ENCODE peak calls at places on chromosomes 16 and 17, in ten cellular contexts. One of them, this sample, is unnamed.

GRCh38 chr17:50114849-50115357 is 15.1 kb downstream of the SAMD14 start:
- DNase-seq in AG10803: peak; percentile 64
- DNase-seq in body of pancreas: no peak
- DNase-seq in heart left ventricle: no peak
- DNase-seq in naive thymus-derived CD4-positive, alpha-beta T cell: peak; percentile 40
- DNase-seq in HAP-1: peak; percentile 50
- DNase-seq in choroid plexus epithelial cell: peak; percentile 87
- DNase-seq in adrenal gland: peak; percentile 63
- DNase-seq in CD4-positive, alpha-beta memory T cell: peak; percentile 45
- DNase-seq in lower leg skin: no peak
- DNase-seq in this sample: no peak

GRCh38 chr16:69225136-69225535 is 38.2 kb downstream of the SNTB2 start:
- DNase-seq in CD4-positive, alpha-beta memory T cell: no peak
- DNase-seq in choroid plexus epithelial cell: no peak
- DNase-seq in adrenal gland: no peak
- DNase-seq in naive thymus-derived CD4-positive, alpha-beta T cell: no peak
- DNase-seq in heart left ventricle: no peak
- DNase-seq in HAP-1: no peak
- DNase-seq in body of pancreas: no peak
- DNase-seq in AG10803: no peak
- DNase-seq in lower leg skin: no peak
- DNase-seq in this sample: no peak

GRCh38 chr16:2236362-2237075 is at the start of gene DNASE1L2:
- DNase-seq in adrenal gland: no peak
- DNase-seq in AG10803: no peak
- DNase-seq in heart left ventricle: no peak
- DNase-seq in body of pancreas: no peak
- DNase-seq in choroid plexus epithelial cell: peak; percentile 28
- DNase-seq in naive thymus-derived CD4-positive, alpha-beta T cell: no peak
- DNase-seq in CD4-positive, alpha-beta memory T cell: no peak
- DNase-seq in HAP-1: no peak
- DNase-seq in lower leg skin: no peak
- DNase-seq in this sample: no peak

GRCh38 chr17:32590974-32591373 is 104.2 kb downstream of the CDK5R1 start:
- DNase-seq in HAP-1: no peak
- DNase-seq in lower leg skin: no peak
- DNase-seq in naive thymus-derived CD4-positive, alpha-beta T cell: no peak
- DNase-seq in CD4-positive, alpha-beta memory T cell: no peak
- DNase-seq in body of pancreas: no peak
- DNase-seq in adrenal gland: no peak
- DNase-seq in choroid plexus epithelial cell: no peak
- DNase-seq in AG10803: no peak
- DNase-seq in heart left ventricle: no peak
- DNase-seq in this sample: no peak

GRCh38 chr17:628089-628488 is 86.5 kb downstream of the VPS53 start:
- DNase-seq in choroid plexus epithelial cell: no peak
- DNase-seq in lower leg skin: no peak
- DNase-seq in adrenal gland: no peak
- DNase-seq in CD4-positive, alpha-beta memory T cell: no peak
- DNase-seq in naive thymus-derived CD4-positive, alpha-beta T cell: no peak
- DNase-seq in AG10803: no peak
- DNase-seq in HAP-1: no peak
- DNase-seq in heart left ventricle: no peak
- DNase-seq in body of pancreas: no peak
- DNase-seq in this sample: no peak

GRCh38 chr17:15270628-15271381 is 5.7 kb upstream of the PMP22 start:
- DNase-seq in choroid plexus epithelial cell: no peak
- DNase-seq in CD4-positive, alpha-beta memory T cell: no peak
- DNase-seq in naive thymus-derived CD4-positive, alpha-beta T cell: no peak
- DNase-seq in lower leg skin: no peak
- DNase-seq in adrenal gland: no peak
- DNase-seq in body of pancreas: no peak
- DNase-seq in heart left ventricle: no peak
- DNase-seq in AG10803: no peak
- DNase-seq in HAP-1: no peak
- DNase-seq in this sample: no peak

GRCh38 chr17:15348030-15348429 is 6.6 kb upstream of the TEKT3 start:
- DNase-seq in adrenal gland: no peak
- DNase-seq in choroid plexus epithelial cell: peak; percentile 19
- DNase-seq in body of pancreas: no peak
- DNase-seq in heart left ventricle: no peak
- DNase-seq in HAP-1: peak; percentile 23
- DNase-seq in CD4-positive, alpha-beta memory T cell: no peak
- DNase-seq in lower leg skin: peak; percentile 89
- DNase-seq in AG10803: peak; percentile 28
- DNase-seq in naive thymus-derived CD4-positive, alpha-beta T cell: no peak
- DNase-seq in this sample: no peak

GRCh38 chr16:74107795-74108610 is 188.6 kb upstream of the PSMD7 start:
- DNase-seq in heart left ventricle: peak; percentile 10
- DNase-seq in AG10803: peak; percentile 11
- DNase-seq in lower leg skin: no peak
- DNase-seq in naive thymus-derived CD4-positive, alpha-beta T cell: no peak
- DNase-seq in CD4-positive, alpha-beta memory T cell: no peak
- DNase-seq in choroid plexus epithelial cell: peak; percentile 4
- DNase-seq in HAP-1: peak; percentile 76
- DNase-seq in adrenal gland: peak; percentile 13
- DNase-seq in body of pancreas: peak; percentile 74
- DNase-seq in this sample: no peak

GRCh38 chr17:40452074-40452787 is 9.0 kb downstream of the IGFBP4 start:
- DNase-seq in body of pancreas: no peak
- DNase-seq in choroid plexus epithelial cell: peak; percentile 89
- DNase-seq in lower leg skin: no peak
- DNase-seq in heart left ventricle: peak; percentile 78
- DNase-seq in adrenal gland: peak; percentile 86
- DNase-seq in naive thymus-derived CD4-positive, alpha-beta T cell: peak; percentile 5
- DNase-seq in HAP-1: no peak
- DNase-seq in AG10803: peak; percentile 88
- DNase-seq in CD4-positive, alpha-beta memory T cell: no peak
- DNase-seq in this sample: no peak

GRCh38 chr16:49542391-49542891 is 168.8 kb downstream of the C16orf78 start:
- DNase-seq in adrenal gland: no peak
- DNase-seq in body of pancreas: no peak
- DNase-seq in AG10803: no peak
- DNase-seq in lower leg skin: no peak
- DNase-seq in HAP-1: no peak
- DNase-seq in heart left ventricle: no peak
- DNase-seq in CD4-positive, alpha-beta memory T cell: no peak
- DNase-seq in naive thymus-derived CD4-positive, alpha-beta T cell: no peak
- DNase-seq in choroid plexus epithelial cell: peak; percentile 9
- DNase-seq in this sample: no peak

GRCh38 chr17:2177235-2177811 is 122.4 kb downstream of the HIC1 start:
- DNase-seq in choroid plexus epithelial cell: peak; percentile 78
- DNase-seq in heart left ventricle: no peak
- DNase-seq in naive thymus-derived CD4-positive, alpha-beta T cell: no peak
- DNase-seq in adrenal gland: peak; percentile 5
- DNase-seq in HAP-1: no peak
- DNase-seq in body of pancreas: no peak
- DNase-seq in lower leg skin: no peak
- DNase-seq in CD4-positive, alpha-beta memory T cell: no peak
- DNase-seq in AG10803: peak; percentile 27
- DNase-seq in this sample: no peak

GRCh38 chr16:9827062-9827752 is 355.0 kb downstream of the GRIN2A start:
- DNase-seq in naive thymus-derived CD4-positive, alpha-beta T cell: no peak
- DNase-seq in AG10803: no peak
- DNase-seq in CD4-positive, alpha-beta memory T cell: no peak
- DNase-seq in HAP-1: no peak
- DNase-seq in lower leg skin: no peak
- DNase-seq in body of pancreas: no peak
- DNase-seq in adrenal gland: no peak
- DNase-seq in heart left ventricle: no peak
- DNase-seq in choroid plexus epithelial cell: no peak
- DNase-seq in this sample: no peak

GRCh38 chr17:73419896-73420295 is 108.1 kb upstream of the CDC42EP4 start:
- DNase-seq in heart left ventricle: no peak
- DNase-seq in adrenal gland: no peak
- DNase-seq in naive thymus-derived CD4-positive, alpha-beta T cell: no peak
- DNase-seq in lower leg skin: no peak
- DNase-seq in choroid plexus epithelial cell: no peak
- DNase-seq in AG10803: no peak
- DNase-seq in HAP-1: no peak
- DNase-seq in CD4-positive, alpha-beta memory T cell: no peak
- DNase-seq in body of pancreas: no peak
- DNase-seq in this sample: no peak

GRCh38 chr17:49914096-49914490 is 54.9 kb upstream of the DLX4 start:
- DNase-seq in choroid plexus epithelial cell: no peak
- DNase-seq in AG10803: no peak
- DNase-seq in adrenal gland: no peak
- DNase-seq in CD4-positive, alpha-beta memory T cell: no peak
- DNase-seq in naive thymus-derived CD4-positive, alpha-beta T cell: no peak
- DNase-seq in heart left ventricle: peak; percentile 18
- DNase-seq in body of pancreas: no peak
- DNase-seq in lower leg skin: no peak
- DNase-seq in HAP-1: no peak
- DNase-seq in this sample: no peak

GRCh38 chr16:48503779-48504178 is 106.2 kb downstream of the N4BP1 start:
- DNase-seq in HAP-1: no peak
- DNase-seq in body of pancreas: peak; percentile 30
- DNase-seq in CD4-positive, alpha-beta memory T cell: no peak
- DNase-seq in choroid plexus epithelial cell: peak; percentile 93
- DNase-seq in adrenal gland: peak; percentile 28
- DNase-seq in AG10803: peak; percentile 90
- DNase-seq in lower leg skin: peak; percentile 89
- DNase-seq in naive thymus-derived CD4-positive, alpha-beta T cell: no peak
- DNase-seq in heart left ventricle: peak; percentile 56
- DNase-seq in this sample: no peak

GRCh38 chr17:16928406-16929280 is 43.3 kb downstream of the TNFRSF13B start:
- DNase-seq in AG10803: no peak
- DNase-seq in naive thymus-derived CD4-positive, alpha-beta T cell: no peak
- DNase-seq in adrenal gland: no peak
- DNase-seq in choroid plexus epithelial cell: no peak
- DNase-seq in CD4-positive, alpha-beta memory T cell: no peak
- DNase-seq in lower leg skin: peak; percentile 70
- DNase-seq in heart left ventricle: no peak
- DNase-seq in body of pancreas: no peak
- DNase-seq in HAP-1: no peak
- DNase-seq in this sample: no peak

GRCh38 chr17:68383443-68384321 is 73.6 kb downstream of the WIPI1 start:
- DNase-seq in HAP-1: no peak
- DNase-seq in naive thymus-derived CD4-positive, alpha-beta T cell: no peak
- DNase-seq in heart left ventricle: peak; percentile 32
- DNase-seq in lower leg skin: peak; percentile 81
- DNase-seq in AG10803: peak; percentile 96
- DNase-seq in body of pancreas: no peak
- DNase-seq in adrenal gland: no peak
- DNase-seq in choroid plexus epithelial cell: peak; percentile 96
- DNase-seq in CD4-positive, alpha-beta memory T cell: no peak
- DNase-seq in this sample: no peak
- H3K4me3 ChIP-seq in HAP-1: no peak overlapping the region
- H3K4me3 ChIP-seq in naive thymus-derived CD4-positive, alpha-beta T cell: no peak overlapping the region
- H3K4me3 ChIP-seq in heart left ventricle: no peak overlapping the region
- H3K4me3 ChIP-seq in lower leg skin: no peak overlapping the region
- H3K4me3 ChIP-seq in AG10803: peak overlapping the region; percentile 1
- H3K4me3 ChIP-seq in body of pancreas: no peak overlapping the region
- H3K4me3 ChIP-seq in adrenal gland: no peak overlapping the region
- H3K4me3 ChIP-seq in choroid plexus epithelial cell: no peak overlapping the region
- H3K4me3 ChIP-seq in CD4-positive, alpha-beta memory T cell: peak overlapping the region; percentile 20
- H3K4me3 ChIP-seq in this sample: no peak overlapping the region

DNA sequence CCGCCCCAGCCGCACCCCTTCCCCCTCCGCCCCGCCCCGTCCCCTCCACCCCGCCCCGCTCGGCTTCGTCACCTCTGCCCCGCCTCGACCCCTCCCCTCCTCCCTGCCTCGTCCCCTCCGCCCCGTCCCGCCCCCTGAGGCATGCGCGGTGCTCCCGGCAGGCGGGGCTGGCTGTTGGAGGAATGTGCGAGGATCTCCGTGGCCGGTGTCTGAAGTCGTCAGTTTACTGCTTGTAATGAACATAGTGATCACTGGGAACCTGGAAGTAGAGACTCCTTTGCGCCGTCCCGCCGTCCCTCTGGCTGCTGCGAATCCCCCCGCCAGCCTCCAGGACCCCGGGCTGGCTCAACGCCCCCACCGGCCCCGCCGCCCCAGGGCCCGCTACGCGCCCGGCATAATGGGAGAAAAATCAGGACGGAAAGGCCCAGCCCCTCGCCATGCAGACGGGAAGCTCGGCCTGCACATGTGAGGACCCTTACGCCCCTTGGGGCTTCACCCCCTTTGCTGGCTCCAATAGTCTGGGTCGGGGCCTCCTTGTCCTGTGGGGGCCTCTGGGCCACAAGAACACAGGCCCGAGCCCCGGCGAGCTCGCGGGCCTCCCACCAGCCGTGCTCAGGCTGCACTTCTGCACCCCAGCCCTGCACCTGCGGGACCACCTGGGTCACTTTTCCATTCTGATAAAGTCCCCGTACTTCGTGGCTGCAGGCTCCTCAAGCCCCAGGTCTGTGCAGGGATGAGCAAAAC is 743.1 kb downstream of the KCNJ18 start:
- DNase-seq in lower leg skin: no peak
- DNase-seq in HAP-1: no peak
- DNase-seq in CD4-positive, alpha-beta memory T cell: no peak
- DNase-seq in adrenal gland: no peak
- DNase-seq in choroid plexus epithelial cell: no peak
- DNase-seq in naive thymus-derived CD4-positive, alpha-beta T cell: no peak
- DNase-seq in body of pancreas: no peak
- DNase-seq in AG10803: no peak
- DNase-seq in heart left ventricle: no peak
- DNase-seq in this sample: no peak
- H3K4me3 ChIP-seq in lower leg skin: no peak overlapping the region
- H3K4me3 ChIP-seq in HAP-1: no peak overlapping the region
- H3K4me3 ChIP-seq in CD4-positive, alpha-beta memory T cell: no peak overlapping the region
- H3K4me3 ChIP-seq in adrenal gland: no peak overlapping the region
- H3K4me3 ChIP-seq in choroid plexus epithelial cell: no peak overlapping the region
- H3K4me3 ChIP-seq in naive thymus-derived CD4-positive, alpha-beta T cell: no peak overlapping the region
- H3K4me3 ChIP-seq in body of pancreas: no peak overlapping the region
- H3K4me3 ChIP-seq in AG10803: no peak overlapping the region
- H3K4me3 ChIP-seq in heart left ventricle: no peak overlapping the region
- H3K4me3 ChIP-seq in this sample: no peak overlapping the region

DNA sequence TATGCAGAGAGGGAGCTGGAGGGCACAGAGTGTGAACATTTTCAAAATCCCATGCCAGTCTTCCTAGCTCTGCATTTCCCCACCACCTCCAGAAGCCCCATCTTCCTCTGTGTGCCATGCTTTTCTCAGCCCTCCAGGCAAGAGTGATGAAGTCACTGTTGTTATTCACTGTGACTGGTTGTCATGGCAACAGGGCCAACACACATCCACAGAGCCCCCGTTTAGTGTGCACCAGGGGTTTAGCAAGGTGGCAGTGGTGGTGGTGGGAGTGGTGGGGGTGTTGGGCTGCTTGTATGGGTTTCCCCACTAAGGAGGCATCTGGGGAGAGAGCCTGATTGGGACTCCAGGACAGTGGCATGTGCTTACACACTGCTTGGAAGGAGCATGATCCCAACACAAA is 309.9 kb upstream of the ASIC2 start:
- DNase-seq in heart left ventricle: no peak
- DNase-seq in choroid plexus epithelial cell: no peak
- DNase-seq in CD4-positive, alpha-beta memory T cell: no peak
- DNase-seq in body of pancreas: no peak
- DNase-seq in lower leg skin: no peak
- DNase-seq in adrenal gland: no peak
- DNase-seq in naive thymus-derived CD4-positive, alpha-beta T cell: no peak
- DNase-seq in AG10803: no peak
- DNase-seq in HAP-1: no peak
- DNase-seq in this sample: no peak
- H3K4me3 ChIP-seq in heart left ventricle: no peak overlapping the region
- H3K4me3 ChIP-seq in choroid plexus epithelial cell: no peak overlapping the region
- H3K4me3 ChIP-seq in CD4-positive, alpha-beta memory T cell: no peak overlapping the region
- H3K4me3 ChIP-seq in body of pancreas: no peak overlapping the region
- H3K4me3 ChIP-seq in lower leg skin: no peak overlapping the region
- H3K4me3 ChIP-seq in adrenal gland: no peak overlapping the region
- H3K4me3 ChIP-seq in naive thymus-derived CD4-positive, alpha-beta T cell: no peak overlapping the region
- H3K4me3 ChIP-seq in AG10803: no peak overlapping the region
- H3K4me3 ChIP-seq in HAP-1: no peak overlapping the region
- H3K4me3 ChIP-seq in this sample: no peak overlapping the region

GRCh38 chr17:8798176-8799000 is 777 bp downstream of the MFSD6L start:
- DNase-seq in CD4-positive, alpha-beta memory T cell: no peak
- DNase-seq in adrenal gland: no peak
- DNase-seq in heart left ventricle: no peak
- DNase-seq in choroid plexus epithelial cell: no peak
- DNase-seq in naive thymus-derived CD4-positive, alpha-beta T cell: no peak
- DNase-seq in AG10803: no peak
- DNase-seq in body of pancreas: no peak
- DNase-seq in lower leg skin: peak; percentile 84
- DNase-seq in HAP-1: no peak
- DNase-seq in this sample: no peak
- H3K4me3 ChIP-seq in CD4-positive, alpha-beta memory T cell: no peak overlapping the region
- H3K4me3 ChIP-seq in adrenal gland: no peak overlapping the region
- H3K4me3 ChIP-seq in heart left ventricle: no peak overlapping the region
- H3K4me3 ChIP-seq in choroid plexus epithelial cell: no peak overlapping the region
- H3K4me3 ChIP-seq in naive thymus-derived CD4-positive, alpha-beta T cell: no peak overlapping the region
- H3K4me3 ChIP-seq in AG10803: no peak overlapping the region
- H3K4me3 ChIP-seq in body of pancreas: peak overlapping the region; percentile 23
- H3K4me3 ChIP-seq in lower leg skin: no peak overlapping the region
- H3K4me3 ChIP-seq in HAP-1: no peak overlapping the region
- H3K4me3 ChIP-seq in this sample: peak overlapping the region; percentile 48